ENCODE peak calls at places on chromosomes 1 and 21, in six cellular contexts. C, D, E, Y, K and G are unnamed samples. For H3K9me3, the result is how much of the 10 kb centered on the place peaks cover.

GRCh38 chr1:66576645-66577044 is 42.7 kb downstream of the SGIP1 start:
- DNase-seq in Y (no peak), C (no peak), K (peak), E (no peak), D (no peak), G (no peak)

GRCh38 chr1:193971595-193971994 is 785.2 kb upstream of the B3GALT2 start:
- DNase-seq in K (peak), D (no peak), E (peak), Y (no peak), C (no peak), G (no peak)

GRCh38 chr1:31696246-31696645 is 7.6 kb downstream of the COL16A1 start:
- DNase-seq in Y (no peak), D (no peak), E (no peak), K (no peak), C (no peak), G (no peak)

GRCh38 chr21:35819134-35819533 is 241.2 kb downstream of the SETD4 start:
- DNase-seq in D (no peak), Y (no peak), C (no peak), E (no peak), K (no peak), G (no peak)

GRCh38 chr1:58896211-58897183 is 112.7 kb upstream of the JUN start:
- DNase-seq in C (no peak), D (peak), K (no peak), Y (peak), E (no peak), G (no peak)

GRCh38 chr1:156693858-156694562 is 11.4 kb downstream of the CRABP2 start:
- DNase-seq in E (peak), Y (no peak), C (no peak), D (no peak), K (no peak), G (no peak)

GRCh38 chr1:230167419-230167852 is 100.4 kb downstream of the GALNT2 start:
- DNase-seq in D (no peak), Y (no peak), E (peak), K (peak), C (peak), G (peak)

GRCh38 chr1:31199924-31200323 is 39.8 kb downstream of the NKAIN1 start:
- DNase-seq in E (no peak), D (no peak), K (no peak), Y (no peak), C (no peak), G (no peak)

GRCh38 chr1:27589841-27590426 is 14.0 kb downstream of the AHDC1 start:
- DNase-seq in C (no peak), K (peak), Y (no peak), E (peak), D (peak), G (no peak)

GRCh38 chr21:43733529-43734071 is 14.7 kb downstream of the PDXK start:
- DNase-seq in E (no peak), K (peak), D (no peak), Y (no peak), C (no peak), G (no peak)

GRCh38 chr1:100767176-100767876 is 47.8 kb downstream of the VCAM1 start:
- DNase-seq in D (no peak), Y (no peak), K (no peak), C (no peak), E (peak), G (no peak)

GRCh38 chr1:32702599-32703478 is at the start of gene SYNC:
- DNase-seq in E (peak), Y (peak), K (peak), D (peak), C (no peak), G (peak)

GRCh38 chr1:32953495-32953894 is 11.1 kb downstream of the RNF19B start:
- DNase-seq in C (peak), E (peak), D (no peak), Y (no peak), K (no peak), G (no peak)

GRCh38 chr1:240869071-240869470 is 257.1 kb upstream of the GREM2 start:
- DNase-seq in C (no peak), Y (no peak), D (no peak), E (no peak), K (no peak), G (no peak)

GRCh38 chr21:40041446-40041845 is 174.2 kb downstream of the PCP4 start:
- DNase-seq in K (no peak), E (no peak), C (no peak), D (no peak), Y (no peak), G (no peak)

GRCh38 chr1:227260433-227260832 is 57.9 kb downstream of the CDC42BPA start:
- DNase-seq in C (no peak), K (no peak), Y (no peak), E (no peak), D (no peak), G (no peak)

GRCh38 chr1:235503333-235504121 is 725 bp downstream of the B3GALNT2 start:
- DNase-seq in E (peak), C (peak), D (no peak), K (peak), Y (peak), G (peak)

GRCh38 chr1:15680614-15681345 is 3.3 kb upstream of the PLEKHM2 start:
- DNase-seq in E (peak), D (no peak), Y (no peak), K (peak), C (no peak), G (peak)

GRCh38 chr1:90716552-90717355 is at the start of gene BARHL2:
- DNase-seq in Y (no peak), E (no peak), C (no peak), K (no peak), D (no peak), G (no peak)

GRCh38 chr1:242225770-242226573 is 227.1 kb upstream of the MAP1LC3C start:
- DNase-seq in E (peak), Y (no peak), K (no peak), D (no peak), C (no peak), G (no peak)

GRCh38 chr1:42165511-42166210 is 1.1 kb upstream of the GUCA2A start:
- DNase-seq in C (no peak), E (peak), K (peak), Y (no peak), D (no peak), G (peak)

GRCh38 chr1:107141491-107142369 is 891 bp downstream of the NTNG1 start:
- DNase-seq in K (peak), C (peak), Y (no peak), E (peak), D (no peak), G (no peak)

GRCh38 chr1:57400041-57400440 is 23.8 kb downstream of the DAB1 start:
- DNase-seq in Y (no peak), E (no peak), D (no peak), C (no peak), K (no peak), G (no peak)

DNA sequence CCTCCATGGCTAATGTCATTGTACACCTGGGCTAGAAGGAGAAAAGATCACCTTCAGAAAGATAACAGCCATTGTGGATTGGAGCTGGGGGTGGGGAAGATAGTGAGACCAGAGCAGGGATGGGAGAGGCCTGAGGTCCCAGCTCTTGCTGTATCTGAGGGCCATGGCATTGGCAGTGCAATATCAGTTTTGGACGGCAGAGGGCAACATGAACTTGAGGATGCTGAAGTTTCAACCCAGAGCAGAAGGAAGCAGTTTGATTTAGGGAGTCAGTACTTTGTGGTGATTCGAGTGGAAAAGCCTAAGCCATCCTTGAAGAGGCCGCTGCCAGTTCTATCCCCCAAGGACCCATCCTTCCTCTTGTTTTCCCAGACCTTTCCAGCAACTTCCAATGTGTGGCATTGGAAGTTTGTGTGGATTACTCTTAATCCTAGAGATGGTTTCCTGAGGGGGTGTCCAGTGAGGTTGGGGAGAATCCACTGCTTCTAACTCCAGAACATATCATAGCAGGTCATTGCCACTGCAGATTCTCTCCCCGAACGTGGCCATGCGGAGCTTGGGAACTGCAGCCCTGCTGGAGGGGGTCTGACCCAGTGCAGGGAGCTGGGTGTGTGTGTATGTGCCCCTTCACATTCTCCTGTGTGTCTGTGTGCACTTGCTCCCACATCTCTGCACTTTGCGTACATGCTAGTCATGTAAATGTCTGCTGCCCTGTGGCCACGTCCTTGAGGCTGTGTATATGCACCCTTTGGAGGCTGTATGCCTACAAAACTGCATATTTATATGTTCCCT is 24.1 kb downstream of the SLC26A9 start:
- DNase-seq in Y (peak), D (peak), K (peak), E (peak), C (peak), G (peak)
- H3K4me3 ChIP-seq in Y (no peak), D (no peak), K (no peak), E (no peak), C (no peak), G (no peak)

GRCh38 chr1:205861540-205861939 is 11.6 kb upstream of the PM20D1 start:
- DNase-seq in Y (no peak), E (no peak), D (no peak), K (no peak), C (no peak), G (no peak)
- H3K9me3 ChIP-seq in Y (under half), E (under half), D (under half), K (under half), C (under half), G (under half)

GRCh38 chr1:113517983-113518382 is 127.7 kb downstream of the MAGI3 start:
- DNase-seq in C (no peak), Y (no peak), E (no peak), D (no peak), K (no peak), G (no peak)
- H3K4me3 ChIP-seq in C (no peak), Y (no peak), E (no peak), D (no peak), K (no peak), G (no peak)

DNA sequence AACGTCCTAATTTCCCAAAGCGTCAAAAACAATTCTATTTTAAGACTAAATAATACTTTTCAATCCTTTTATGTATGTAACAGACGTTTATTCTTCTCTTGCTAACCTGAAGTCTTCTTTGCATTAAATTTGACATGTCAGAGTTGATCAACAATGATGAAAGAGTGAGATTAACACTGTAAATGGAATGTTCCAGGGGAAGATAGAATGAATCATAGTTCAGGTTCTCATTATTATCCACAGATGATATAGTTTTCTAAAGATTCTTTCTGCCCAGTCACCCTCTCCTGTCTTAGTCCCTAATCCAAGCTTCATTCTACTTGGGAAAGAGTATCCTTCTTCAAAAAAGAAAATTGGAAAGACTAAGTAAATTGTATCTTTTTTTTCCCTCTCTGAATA is 38.9 kb downstream of the SDCCAG8 start:
- DNase-seq in D (no peak), K (peak), E (peak), C (no peak), Y (no peak), G (no peak)
- H3K9me3 ChIP-seq in D (under half), K (under half), E (under half), C (under half), Y (under half), G (under half)

DNA sequence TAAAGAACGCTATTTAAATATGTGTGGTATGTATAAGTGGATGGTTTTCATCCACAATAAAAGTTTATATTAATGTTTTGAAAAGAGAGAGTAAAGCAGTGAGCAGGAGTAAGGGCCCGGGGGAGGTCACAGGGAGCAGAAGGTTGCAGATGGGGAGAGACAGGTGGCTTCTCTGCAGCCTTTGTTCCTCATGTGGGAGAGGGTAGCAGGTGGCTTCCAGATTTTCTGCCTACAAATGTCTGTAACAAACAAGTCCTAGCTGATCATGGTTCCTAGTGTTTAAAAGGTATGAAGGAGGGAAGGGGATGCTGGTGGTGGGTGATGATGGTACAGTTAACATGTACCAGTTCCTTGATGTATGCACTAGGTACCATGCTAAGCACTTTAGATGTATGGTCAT is 18.8 kb downstream of the QSOX1 start:
- DNase-seq in D (no peak), K (no peak), E (no peak), Y (no peak), C (no peak), G (no peak)
- H3K4me3 ChIP-seq in D (no peak), K (no peak), E (no peak), Y (no peak), C (no peak), G (no peak)

GRCh38 chr1:152933196-152933595 is 13.8 kb upstream of the SPRR5 start:
- DNase-seq in E (peak), D (no peak), K (no peak), C (no peak), Y (no peak), G (no peak)
- H3K9me3 ChIP-seq in E (under half), D (under half), K (under half), C (under half), Y (under half), G (under half)